ENCODE peak calls at places on chromosomes 7 and 10, in seven cellular contexts. Q is left colon, Y is HFFc6, R is body of pancreas, Z is upper lobe of right lung, V is islet precursor cell, U is substantia nigra. G is an unnamed sample.

GRCh38 chr7:119522263-119522662 is 750.7 kb upstream of the KCND2 start:
- DNase-seq in V (no peak), U (no peak), Z (no peak), R (no peak), Y (no peak), Q (no peak), G (no peak)

GRCh38 chr7:123533929-123534382 is 439 bp downstream of the IQUB start:
- DNase-seq in U (no peak), R (no peak), Z (no peak), V (no peak), Y (no peak), Q (no peak), G (no peak)

GRCh38 chr10:45181483-45181882 is 133.9 kb downstream of the OR13A1 start:
- DNase-seq in Q (no peak), Z (no peak), V (peak; percentile 81), Y (peak; percentile 3), R (no peak), U (no peak), G (no peak)

GRCh38 chr7:151115836-151116418 is 29.7 kb downstream of the AGAP3 start:
- DNase-seq in U (no peak), Z (peak; percentile 94), Q (peak; percentile 90), Y (no peak), V (peak; percentile 89), R (peak; percentile 52), G (peak; percentile 81)

GRCh38 chr7:167087-167855 is 25.1 kb upstream of the FAM20C start:
- DNase-seq in R (no peak), U (no peak), Z (peak; percentile 73), Y (no peak), V (no peak), Q (no peak), G (no peak)

GRCh38 chr10:43591303-43591904 is 14.8 kb upstream of the ZNF485 start:
- DNase-seq in Z (no peak), V (no peak), Y (no peak), Q (no peak), R (no peak), U (no peak), G (no peak)

GRCh38 chr10:11003739-11004515 is 13.7 kb upstream of the CELF2 start:
- DNase-seq in R (no peak), Z (no peak), Q (no peak), V (no peak), U (no peak), Y (no peak), G (no peak)

GRCh38 chr10:79335470-79336235 is 11.6 kb upstream of the PPIF start:
- DNase-seq in V (no peak), R (no peak), Q (no peak), Y (no peak), Z (no peak), U (peak; percentile 94), G (no peak)

GRCh38 chr7:154892459-154892858 is 110.5 kb downstream of the PAXIP1 start:
- DNase-seq in V (peak; percentile 74), Z (no peak), Y (no peak), Q (no peak), R (no peak), U (no peak), G (no peak)

GRCh38 chr7:72430531-72430930 is 18.4 kb upstream of the CALN1 start:
- DNase-seq in Z (no peak), Q (no peak), R (no peak), U (no peak), V (no peak), Y (no peak), G (no peak)

GRCh38 chr10:128027822-128028507 is 98.3 kb downstream of the MKI67 start:
- DNase-seq in Y (no peak), R (no peak), U (no peak), Q (no peak), V (peak; percentile 35), Z (no peak), G (no peak)

GRCh38 chr7:151349507-151349853 is 7.9 kb downstream of the NUB1 start:
- DNase-seq in R (peak; percentile 24), Z (no peak), U (no peak), Y (no peak), V (no peak), Q (peak; percentile 52), G (no peak)

GRCh38 chr7:43658718-43659548 is 70.4 kb downstream of the COA1 start:
- DNase-seq in Q (no peak), Z (no peak), V (no peak), U (no peak), Y (peak; percentile 90), R (no peak), G (no peak)

GRCh38 chr7:151119902-151120301 is 33.6 kb downstream of the AGAP3 start:
- DNase-seq in R (no peak), Z (no peak), Y (no peak), Q (no peak), U (no peak), V (no peak), G (no peak)

GRCh38 chr10:38147686-38148085 is 53.5 kb downstream of the ZNF37A start:
- DNase-seq in Z (no peak), Q (no peak), V (no peak), R (no peak), Y (no peak), U (no peak), G (no peak)

GRCh38 chr7:37107047-37107446 is 341.6 kb downstream of the ELMO1 start:
- DNase-seq in R (no peak), Z (no peak), V (no peak), Y (no peak), Q (no peak), U (no peak), G (no peak)

GRCh38 chr7:110308791-110309190 is 782.1 kb upstream of the LRRN3 start:
- DNase-seq in Q (no peak), R (no peak), Z (no peak), V (peak; percentile 63), Y (no peak), U (no peak), G (no peak)

GRCh38 chr7:39733881-39734571 is 110.7 kb downstream of the RALA start:
- DNase-seq in Z (no peak), U (no peak), R (no peak), Y (peak; percentile 87), Q (no peak), V (peak; percentile 67), G (no peak)

GRCh38 chr10:133257489-133258065 is 19.1 kb downstream of the ADAM8 start:
- DNase-seq in U (no peak), R (peak; percentile 80), Z (peak; percentile 91), V (peak; percentile 82), Y (peak; percentile 6), Q (peak; percentile 84), G (peak; percentile 86)

GRCh38 chr7:1961776-1962276 is 270.9 kb downstream of the MAD1L1 start:
- DNase-seq in Q (no peak), V (no peak), Z (no peak), Y (peak; percentile 85), U (no peak), R (no peak), G (no peak)

GRCh38 chr10:24382045-24382444 is 173.1 kb downstream of the KIAA1217 start:
- DNase-seq in Y (no peak), Q (no peak), V (no peak), R (no peak), Z (no peak), U (no peak), G (no peak)

GRCh38 chr10:58781873-58782488 is 269.3 kb downstream of the BICC1 start:
- DNase-seq in U (no peak), R (no peak), Q (no peak), Z (no peak), V (no peak), Y (peak; percentile 63), G (no peak)

GRCh38 chr10:12348341-12348869 is 942 bp upstream of the CAMK1D start:
- DNase-seq in Z (no peak), R (peak; percentile 71), Y (no peak), U (no peak), V (no peak), Q (peak; percentile 45), G (no peak)

GRCh38 chr10:100531761-100532160 is 2.1 kb upstream of the NDUFB8 start:
- DNase-seq in Y (no peak), Z (no peak), Q (no peak), R (no peak), U (no peak), V (no peak), G (no peak)

GRCh38 chr10:110717830-110718595 is 73.9 kb downstream of the RBM20 start:
- DNase-seq in Y (no peak), V (peak; percentile 75), Q (no peak), Z (peak; percentile 71), U (no peak), R (no peak), G (no peak)

GRCh38 chr7:107865956-107866775 is 24.8 kb upstream of the DLD start:
- DNase-seq in Q (no peak), Z (no peak), R (no peak), Y (no peak), U (no peak), V (peak; percentile 18), G (no peak)

GRCh38 chr10:21100190-21100589 is 203.1 kb upstream of the NEBL start:
- DNase-seq in V (no peak), Q (no peak), Y (no peak), Z (no peak), R (no peak), U (no peak), G (no peak)

GRCh38 chr7:113752689-113753088 is 166.1 kb downstream of the PPP1R3A start:
- DNase-seq in V (no peak), R (no peak), Y (no peak), Q (no peak), U (no peak), Z (no peak), G (no peak)

GRCh38 chr10:62996925-62997324 is 136.2 kb upstream of the NRBF2 start:
- DNase-seq in Z (no peak), U (no peak), Q (no peak), R (peak; percentile 12), V (no peak), Y (no peak), G (no peak)

GRCh38 chr7:150665075-150665794 is 20.3 kb upstream of the GIMAP2 start:
- DNase-seq in Z (no peak), Y (no peak), Q (no peak), U (no peak), R (no peak), V (peak; percentile 24), G (no peak)

G was measured in stomach.